ENCODE peak calls at places on chromosomes 13 and 19, in eight cellular contexts. M, R, X, Q, S, D, O and L are unnamed samples.

GRCh38 chr13:76609643-76610042 is 276.6 kb downstream of the KCTD12 start:
- DNase-seq in R (no peak), S (no peak), D (no peak), X (peak), M (peak), Q (no peak), O (no peak), L (no peak)

GRCh38 chr19:19053508-19054314 is 10.1 kb upstream of the SLC25A42 start:
- DNase-seq in X (peak), M (no peak), O (peak), Q (peak), S (no peak), D (no peak), R (peak), L (peak)

GRCh38 chr13:37348916-37349653 is 243.6 kb upstream of the CSNK1A1L start:
- DNase-seq in M (no peak), S (no peak), D (no peak), R (no peak), X (no peak), O (no peak), Q (no peak), L (no peak)

GRCh38 chr19:11324079-11324661 is 15.3 kb downstream of the RAB3D start:
- DNase-seq in R (peak), S (peak), Q (peak), O (peak), M (peak), D (peak), X (peak), L (peak)

GRCh38 chr13:35549481-35549880 is 73.0 kb upstream of the MAB21L1 start:
- DNase-seq in O (no peak), D (no peak), Q (peak), M (peak), X (peak), S (no peak), R (no peak), L (peak)

GRCh38 chr19:4575267-4575793 is 15.8 kb upstream of the SEMA6B start:
- DNase-seq in O (peak), Q (peak), M (peak), S (no peak), D (no peak), X (peak), R (no peak), L (peak)

GRCh38 chr19:50562329-50562728 is 5.9 kb downstream of the LRRC4B start:
- DNase-seq in Q (no peak), X (no peak), M (no peak), D (no peak), O (no peak), R (no peak), S (no peak), L (no peak)

GRCh38 chr13:75173457-75174356 is 308.3 kb downstream of the TBC1D4 start:
- DNase-seq in O (no peak), Q (no peak), S (no peak), M (no peak), X (peak), D (no peak), R (no peak), L (peak)

GRCh38 chr19:54478677-54479266 is 5.7 kb upstream of the CDC42EP5 start:
- DNase-seq in S (no peak), O (no peak), Q (peak), M (peak), X (no peak), R (no peak), D (no peak), L (peak)

GRCh38 chr19:3184847-3185481 is 766 bp upstream of the NCLN start:
- DNase-seq in O (no peak), R (peak), D (peak), X (peak), M (no peak), S (peak), Q (peak), L (peak)

GRCh38 chr13:109790951-109791605 is 4.7 kb upstream of the IRS2 start:
- DNase-seq in S (no peak), M (peak), O (no peak), R (no peak), D (peak), X (peak), Q (peak), L (peak)

GRCh38 chr19:40513345-40513678 is 46.5 kb downstream of the SPTBN4 start:
- DNase-seq in D (no peak), S (no peak), R (no peak), Q (no peak), O (no peak), M (no peak), X (no peak), L (no peak)

GRCh38 chr19:246551-246950 is 44.7 kb downstream of the PLPP2 start:
- DNase-seq in O (no peak), S (no peak), D (no peak), M (no peak), R (no peak), X (no peak), Q (no peak), L (no peak)

GRCh38 chr13:23673354-23673753 is 103.1 kb downstream of the TNFRSF19 start:
- DNase-seq in D (no peak), X (peak), O (no peak), Q (peak), R (no peak), S (no peak), M (peak), L (peak)

GRCh38 chr19:49637865-49638350 is 2.0 kb downstream of the RRAS start:
- DNase-seq in X (peak), S (peak), O (peak), D (no peak), R (peak), M (peak), Q (peak), L (peak)

GRCh38 chr19:38596057-38596981 is 21.4 kb downstream of the MAP4K1 start:
- DNase-seq in S (no peak), O (no peak), D (no peak), X (no peak), M (peak), R (peak), Q (no peak), L (peak)

GRCh38 chr19:18932216-18932841 is 8.7 kb downstream of the HOMER3 start:
- DNase-seq in Q (peak), O (peak), R (peak), X (no peak), D (peak), M (peak), S (peak), L (peak)

GRCh38 chr13:77975358-77976042 is 56.9 kb upstream of the EDNRB start:
- DNase-seq in O (no peak), R (no peak), X (no peak), M (no peak), S (no peak), D (no peak), Q (no peak), L (no peak)

GRCh38 chr13:87129602-87130300 is 541.4 kb upstream of the SLITRK5 start:
- DNase-seq in M (peak), D (no peak), X (peak), Q (peak), O (no peak), R (no peak), S (no peak), L (peak)

GRCh38 chr19:4988770-4989251 is 19.9 kb downstream of the KDM4B start:
- DNase-seq in R (no peak), M (no peak), Q (peak), D (no peak), X (peak), O (peak), S (peak), L (peak)

GRCh38 chr13:67136157-67136556 is 94.0 kb downstream of the PCDH9 start:
- DNase-seq in O (no peak), R (no peak), D (no peak), X (no peak), M (no peak), S (no peak), Q (peak), L (no peak)

GRCh38 chr13:94318418-94318817 is 161.1 kb downstream of the DCT start:
- DNase-seq in D (no peak), Q (no peak), X (no peak), R (no peak), S (no peak), M (no peak), O (no peak), L (no peak)

GRCh38 chr13:47250141-47250540 is 353.3 kb upstream of the HTR2A start:
- DNase-seq in S (peak), M (peak), O (no peak), Q (peak), D (no peak), R (no peak), X (peak), L (peak)

GRCh38 chr19:27794444-27795042 is 1418.4 kb downstream of the UQCRFS1 start:
- DNase-seq in S (no peak), O (no peak), Q (peak), M (no peak), R (no peak), D (no peak), X (peak), L (peak)

GRCh38 chr13:48151343-48151742 is 56.4 kb upstream of the MED4 start:
- DNase-seq in O (no peak), X (no peak), R (no peak), M (no peak), Q (no peak), S (no peak), D (no peak), L (no peak)

GRCh38 chr13:101763191-101763590 is 310.7 kb downstream of the ITGBL1 start:
- DNase-seq in X (no peak), M (no peak), Q (no peak), S (no peak), D (no peak), R (no peak), O (no peak), L (no peak)

GRCh38 chr19:29880498-29881081 is 61.4 kb upstream of the URI1 start:
- DNase-seq in X (no peak), O (no peak), Q (no peak), S (no peak), D (no peak), M (no peak), R (no peak), L (no peak)

GRCh38 chr19:30060872-30061556 is 119.0 kb downstream of the URI1 start:
- DNase-seq in S (no peak), R (no peak), M (no peak), X (no peak), D (no peak), O (no peak), Q (no peak), L (no peak)

GRCh38 chr19:18446811-18447359 is 9.0 kb upstream of the ISYNA1 start:
- DNase-seq in X (no peak), D (no peak), M (no peak), O (no peak), R (no peak), Q (no peak), S (no peak), L (no peak)

GRCh38 chr13:41004875-41005693 is 14.0 kb downstream of the ELF1 start:
- DNase-seq in O (no peak), X (no peak), M (no peak), Q (peak), R (no peak), S (no peak), D (no peak), L (no peak)

GRCh38 chr19:13027031-13027430 is 31.8 kb downstream of the NFIX start:
- DNase-seq in D (no peak), O (no peak), X (no peak), M (no peak), S (no peak), R (no peak), Q (no peak), L (no peak)

GRCh38 chr19:13025819-13026477 is 30.7 kb downstream of the NFIX start:
- DNase-seq in Q (no peak), R (no peak), S (no peak), O (no peak), X (no peak), D (no peak), M (no peak), L (no peak)

GRCh38 chr19:13026478-13026999 is 31.3 kb downstream of the NFIX start:
- DNase-seq in M (peak), R (no peak), X (no peak), O (no peak), D (no peak), S (no peak), Q (peak), L (peak)

GRCh38 chr19:13028027-13028426 is 32.8 kb downstream of the NFIX start:
- DNase-seq in Q (no peak), D (no peak), S (no peak), O (no peak), M (no peak), X (no peak), R (no peak), L (no peak)

DNA sequence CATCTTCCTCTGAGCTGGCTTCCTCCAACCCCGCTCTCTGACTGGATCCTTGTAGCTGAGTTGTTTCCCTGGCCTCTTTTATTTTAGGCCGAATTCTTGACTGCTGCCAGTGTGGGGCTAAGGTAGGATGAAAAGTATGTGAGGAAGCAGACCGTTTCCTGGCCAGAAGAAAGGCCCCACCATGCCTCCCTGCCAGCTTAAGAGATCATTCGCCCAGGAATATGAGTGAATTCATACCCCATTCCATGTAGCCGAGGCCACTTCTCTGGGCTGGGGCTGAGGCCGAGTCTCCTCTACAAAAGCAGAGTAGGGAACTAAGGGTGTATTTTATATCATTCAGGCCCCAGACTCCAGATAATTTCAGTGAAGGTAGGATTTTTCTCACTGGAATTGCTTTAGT is 32.3 kb downstream of the NFIX start:
- DNase-seq in R (no peak), M (no peak), S (no peak), O (no peak), D (no peak), Q (no peak), X (no peak), L (no peak)
- H3K4me3 ChIP-seq in R (peak), M (no peak), S (peak), O (no peak), D (peak), Q (no peak), X (no peak), L (no peak)

DNA sequence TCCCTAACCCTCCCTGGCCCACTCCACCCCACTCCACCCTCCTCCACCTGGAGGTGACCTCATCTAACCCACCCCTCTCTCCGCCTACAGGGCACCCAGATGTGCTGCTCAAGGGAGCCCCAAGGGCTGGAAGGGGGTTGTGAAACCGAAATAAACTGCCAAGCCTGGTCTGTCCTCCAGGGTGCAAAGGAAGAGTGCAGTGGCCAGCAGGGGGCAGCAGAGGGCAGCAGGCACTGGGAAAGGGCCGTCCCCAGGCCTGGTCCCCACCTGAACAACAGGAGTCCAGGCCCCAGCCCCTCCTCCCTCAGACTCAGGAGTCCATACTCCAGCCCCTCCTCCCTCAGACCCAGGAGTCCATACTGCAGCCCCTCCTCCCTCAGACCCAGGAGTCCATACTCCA is 8.4 kb upstream of the BCAM start:
- DNase-seq in Q (peak), D (peak), R (peak), S (peak), O (peak), X (peak), M (peak), L (peak)
- TF ChIP-seq CTCF in Q (peak), D (peak), R (peak), S (peak), O (peak), X (peak), M (peak), L (peak)

GRCh38 chr19:8525401-8525684 is 11.4 kb upstream of the ZNF414 start:
- DNase-seq in O (no peak), D (no peak), X (no peak), M (no peak), Q (no peak), S (no peak), R (no peak), L (no peak)
- H3K4me3 ChIP-seq in O (peak), D (peak), X (peak), M (peak), Q (peak), S (peak), R (peak), L (peak)

DNA sequence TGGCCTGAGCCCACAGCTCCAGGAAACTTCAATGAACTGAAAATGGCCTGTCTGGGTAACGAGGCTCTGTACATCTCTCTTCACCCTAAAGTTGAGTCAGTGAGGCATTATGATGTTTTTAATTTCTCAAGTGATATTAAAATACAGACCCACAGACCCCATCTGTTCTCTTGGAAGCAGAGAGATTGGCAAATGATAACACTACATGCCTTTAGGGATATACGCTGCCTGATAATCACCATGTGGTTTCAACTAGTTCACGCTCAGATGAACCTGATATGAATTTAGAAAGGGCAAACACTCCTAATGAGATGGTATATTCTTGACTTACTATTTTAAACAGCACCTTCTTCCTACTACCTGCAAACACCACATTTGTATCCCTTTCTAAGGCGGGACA is 127.5 kb downstream of the RFC3 start:
- DNase-seq in O (no peak), S (no peak), M (no peak), D (no peak), X (no peak), R (no peak), Q (no peak), L (no peak)
- TF ChIP-seq CTCF in O (no peak), S (no peak), M (no peak), D (no peak), X (no peak), R (no peak), Q (no peak), L (no peak)

GRCh38 chr19:17404621-17405249 is 695 bp downstream of the BST2 start:
- DNase-seq in M (no peak), D (no peak), X (no peak), O (no peak), S (no peak), Q (no peak), R (no peak), L (no peak)
- H3K4me3 ChIP-seq in M (no peak), D (peak), X (no peak), O (peak), S (peak), Q (no peak), R (peak), L (no peak)

GRCh38 chr13:52845766-52846566 is 2.5 kb downstream of the PCDH8 start:
- DNase-seq in R (peak), O (no peak), X (no peak), M (no peak), D (no peak), S (no peak), Q (peak), L (peak)

GRCh38 chr13:52846567-52847321 is 1.7 kb downstream of the PCDH8 start:
- DNase-seq in Q (peak), R (peak), S (no peak), X (no peak), D (peak), O (peak), M (no peak), L (peak)

GRCh38 chr13:52847682-52848432 is 583 bp downstream of the PCDH8 start:
- DNase-seq in X (no peak), Q (no peak), O (no peak), D (no peak), R (no peak), M (no peak), S (no peak), L (no peak)

GRCh38 chr13:52847322-52847681 is 1.1 kb downstream of the PCDH8 start:
- DNase-seq in M (no peak), R (no peak), S (no peak), O (no peak), D (no peak), X (no peak), Q (no peak), L (no peak)

DNA sequence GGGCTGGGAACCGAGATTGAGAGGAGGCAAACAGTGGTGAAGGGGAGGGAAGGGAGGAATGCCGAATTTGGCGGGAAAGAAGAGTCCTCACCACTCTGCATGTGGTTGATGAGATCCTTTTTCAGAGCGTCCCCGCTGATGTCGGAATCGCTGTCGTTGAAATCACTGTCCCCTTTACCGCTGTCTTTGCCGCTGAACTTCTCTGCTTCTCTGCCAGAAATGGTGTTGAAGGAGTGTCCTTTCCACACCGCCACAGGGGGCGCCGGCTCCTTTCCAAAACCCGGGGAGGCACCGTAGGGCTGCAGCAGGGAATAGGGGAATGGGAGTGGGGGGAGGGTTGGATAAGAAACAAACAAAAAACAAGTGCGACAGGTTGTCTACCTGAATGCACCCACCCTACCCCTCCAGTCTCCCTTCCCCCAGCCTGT is 3.1 kb downstream of the PCDH8 start:
- DNase-seq in M (no peak), O (no peak), Q (no peak), X (no peak), S (no peak), R (no peak), D (no peak), L (no peak)
- TF ChIP-seq CTCF in M (no peak), O (no peak), Q (no peak), X (peak), S (no peak), R (no peak), D (no peak), L (peak)

GRCh38 chr19:55549500-55550320 is 4.4 kb upstream of the SBK3 start:
- DNase-seq in Q (peak), R (no peak), X (peak), O (no peak), S (no peak), M (peak), D (no peak), L (peak)
- H3K4me3 ChIP-seq in Q (peak), R (no peak), X (peak), O (no peak), S (peak), M (no peak), D (no peak), L (no peak)

DNA sequence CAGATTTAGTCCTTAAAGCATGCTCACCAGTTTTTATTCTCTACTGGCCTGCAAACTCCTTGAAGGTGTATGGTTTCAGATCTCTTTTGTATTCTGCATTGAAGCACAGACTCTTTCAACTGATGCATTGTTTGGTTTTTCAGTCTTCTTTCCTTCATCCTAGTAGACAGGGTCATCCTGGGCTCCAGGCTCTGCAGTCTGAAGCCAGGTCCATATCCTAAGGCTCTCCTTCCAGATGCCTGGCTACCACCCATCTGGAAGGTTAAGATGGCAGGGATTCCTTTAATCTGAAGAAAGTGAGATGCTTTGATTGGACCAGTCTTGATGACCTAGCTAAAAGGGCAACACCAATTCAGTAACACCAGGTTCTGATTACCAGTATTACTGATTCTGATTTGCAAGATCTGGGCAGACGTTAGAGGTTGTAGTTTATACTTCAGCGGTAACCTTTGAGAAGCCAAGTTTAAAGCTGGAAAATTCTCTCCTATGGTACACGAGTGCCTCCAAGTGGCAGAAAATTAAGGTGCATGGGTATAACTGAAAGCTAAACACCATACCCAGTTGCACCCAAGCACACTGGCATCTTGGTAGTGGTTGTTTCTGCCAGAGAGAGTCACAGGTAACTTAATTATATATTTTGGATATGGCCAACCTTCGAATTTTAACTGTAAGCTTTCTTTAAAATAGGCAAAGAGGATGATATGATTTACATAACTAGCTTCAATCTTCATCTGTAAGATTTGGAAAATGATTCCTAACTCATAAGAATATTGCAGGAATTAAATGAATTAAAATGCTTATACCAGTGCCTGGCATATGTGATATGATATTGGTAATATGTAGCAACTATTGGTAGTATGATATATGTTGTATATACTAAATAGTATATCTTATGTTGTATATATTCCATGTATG is 1651.9 kb upstream of the MIR17HG start:
- DNase-seq in R (no peak), Q (peak), D (no peak), X (peak), O (no peak), S (no peak), M (peak), L (peak)
- TF ChIP-seq CTCF in R (peak), Q (peak), D (peak), X (peak), O (peak), S (no peak), M (peak), L (peak)